ENCODE peak calls at places on chromosomes 4 and X, in five cellular contexts. E is tibial artery, X is fibroblast of villous mesenchyme, G is BJ, J is choroid plexus epithelial cell. L is an unnamed sample.

GRCh38 chr4:127783026-127783769 is 1.1 kb downstream of the HSPA4L start:
- DNase-seq in E (peak), X (peak), G (no peak), J (peak), L (no peak)

GRCh38 chr4:169774466-169775445 is 17.0 kb upstream of the HPF1 start:
- DNase-seq in E (no peak), X (peak), G (no peak), J (no peak), L (no peak)

GRCh38 chr4:128571747-128572146 is 237.8 kb upstream of the JADE1 start:
- DNase-seq in E (peak), X (peak), G (peak), J (peak), L (peak)

GRCh38 chr4:112885897-112886296 is 163.6 kb upstream of the ANK2 start:
- DNase-seq in E (no peak), X (no peak), G (no peak), J (no peak), L (no peak)

GRCh38 chr4:108700358-108700757 is 50.0 kb downstream of the OSTC start:
- DNase-seq in E (no peak), X (peak), G (peak), J (peak), L (peak)

GRCh38 chrX:1400731-1401471 is 9.0 kb upstream of the SLC25A6 start:
- DNase-seq in E (no peak), X (no peak), G (no peak), J (no peak), L (no peak)

GRCh38 chr4:150960079-150960478 is 55.0 kb downstream of the LRBA start:
- DNase-seq in E (no peak), X (peak), G (no peak), J (peak), L (peak)

GRCh38 chrX:20361081-20361889 is 94.6 kb upstream of the RPS6KA3 start:
- DNase-seq in E (peak), X (peak), G (peak), J (peak), L (no peak)

GRCh38 chr4:74157116-74157742 is 689 bp upstream of the MTHFD2L start:
- DNase-seq in E (no peak), X (peak), G (no peak), J (peak), L (no peak)

GRCh38 chrX:130053236-130053635 is 57.1 kb downstream of the ELF4 start:
- DNase-seq in E (no peak), X (no peak), G (no peak), J (no peak), L (no peak)

DNA sequence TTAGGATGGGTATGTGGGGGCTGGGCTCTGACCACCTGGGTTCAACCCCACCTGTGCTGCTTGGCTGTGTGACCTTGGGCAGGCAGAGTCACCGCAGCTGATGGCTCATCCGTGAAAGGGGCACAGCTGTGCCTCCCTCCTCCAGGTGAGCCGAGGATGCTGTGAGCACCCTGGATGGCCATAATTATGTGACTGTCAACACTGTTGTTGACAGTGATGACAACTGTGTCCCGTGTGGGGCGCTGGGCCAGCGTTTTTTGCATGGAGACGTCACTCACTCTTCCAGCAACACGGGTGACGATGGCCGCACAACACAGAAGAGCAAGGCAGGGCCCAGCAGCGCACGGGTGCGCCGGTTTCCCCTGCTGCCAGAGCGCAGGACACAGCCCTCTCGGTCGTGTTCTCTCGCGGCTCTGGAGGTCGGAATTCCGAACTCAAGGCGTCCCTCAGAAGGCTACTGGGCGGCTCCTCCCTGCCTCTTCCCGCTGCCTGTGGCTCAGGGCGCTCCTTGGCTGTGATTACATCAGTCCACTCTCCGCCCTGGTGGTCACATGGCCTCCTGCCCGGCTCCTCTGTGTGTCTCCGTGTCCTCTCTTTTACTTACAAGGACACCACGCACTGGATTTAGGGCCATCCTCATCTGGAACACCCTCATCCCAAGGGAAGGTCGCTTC is 1.3 kb downstream of the SH3TC1 start:
- DNase-seq in E (peak), X (peak), G (no peak), J (peak), L (no peak)
- H3K4me3 ChIP-seq in E (peak), X (peak), G (no peak), J (peak), L (no peak)

GRCh38 chrX:101619336-101619735 is 1.5 kb upstream of the ARMCX6 start:
- DNase-seq in E (no peak), X (peak), G (no peak), J (peak), L (no peak)

DNA sequence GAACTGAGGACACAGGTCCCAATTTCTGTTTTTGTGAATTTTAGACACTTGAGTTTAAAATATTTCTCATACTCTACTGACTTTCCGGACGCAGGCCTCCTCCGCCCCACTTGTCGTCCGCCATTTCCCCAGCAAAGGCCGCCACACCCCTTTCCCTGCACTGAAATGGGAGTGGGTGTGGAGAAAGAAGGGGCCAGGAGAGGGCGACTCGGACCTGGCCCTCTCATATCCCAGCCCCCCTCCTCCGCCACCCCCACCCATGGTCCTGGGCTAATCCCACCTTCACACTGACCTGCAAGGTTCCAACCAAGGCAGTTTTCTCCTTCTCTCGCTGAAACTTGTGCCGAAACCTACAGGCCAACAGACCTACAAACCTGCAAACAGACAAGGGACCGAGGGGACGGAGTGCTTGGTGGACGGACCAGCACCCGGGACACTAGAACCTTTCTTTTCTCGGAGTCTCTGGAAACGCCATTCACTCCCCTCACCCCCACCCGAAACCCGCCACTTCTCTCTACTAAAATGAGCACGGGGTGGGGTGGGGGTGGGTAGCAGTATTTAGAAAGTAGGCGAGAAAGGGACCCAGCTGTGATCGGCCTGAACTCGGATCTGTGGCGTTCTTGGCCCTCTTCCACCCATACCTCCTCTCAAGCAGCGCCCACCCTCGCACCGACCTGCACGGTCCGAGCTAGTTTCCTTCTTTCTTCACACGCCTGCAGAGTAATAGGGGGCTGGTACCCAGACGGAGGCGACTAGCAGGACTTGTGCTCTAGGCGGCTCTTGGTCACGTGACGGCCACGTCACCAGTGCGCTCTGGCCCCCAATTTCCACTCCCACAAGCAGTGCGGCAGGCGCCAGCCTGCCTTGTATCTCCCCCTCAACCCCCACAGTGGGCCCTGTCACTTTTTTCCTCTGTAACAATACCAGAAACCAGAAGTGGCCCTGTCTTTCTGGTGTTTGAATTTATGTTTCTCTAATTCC is at the start of gene ARMCX6:
- DNase-seq in E (peak), X (peak), G (no peak), J (peak), L (peak)
- TF ChIP-seq CTCF in E (peak), X (peak), G (peak), J (peak), L (peak)

DNA sequence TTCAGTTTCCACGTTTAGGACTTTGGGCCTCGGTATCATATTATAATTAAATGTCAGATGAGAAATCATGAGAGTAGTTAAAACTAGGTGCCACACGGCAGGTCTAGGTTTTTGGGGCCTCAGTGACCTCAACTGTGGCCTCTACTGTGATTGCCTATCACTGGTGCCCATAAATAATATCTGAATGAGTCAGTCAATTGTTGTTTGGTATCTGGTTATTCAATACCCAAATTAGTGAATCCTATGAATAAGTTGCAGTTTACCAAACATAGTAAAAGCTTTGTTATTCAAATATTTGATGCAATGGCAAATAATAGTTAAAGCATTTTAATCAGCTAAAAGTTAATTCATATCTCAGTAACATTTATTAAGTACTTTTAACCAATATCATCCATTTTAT is 188.8 kb downstream of the PPP3CA start:
- DNase-seq in E (no peak), X (no peak), G (no peak), J (no peak), L (no peak)
- H3K4me3 ChIP-seq in E (no peak), X (no peak), G (no peak), J (no peak), L (no peak)

GRCh38 chrX:43939187-43939926 is 33.8 kb downstream of the NDP start:
- DNase-seq in E (no peak), X (peak), G (no peak), J (peak), L (no peak)
- TF ChIP-seq CTCF in E (peak), X (peak), G (no peak), J (no peak), L (no peak)

GRCh38 chr4:43564107-43564506 is 671.6 kb downstream of the GRXCR1 start:
- DNase-seq in E (no peak), X (no peak), G (no peak), J (no peak), L (no peak)
- H3K4me3 ChIP-seq in E (no peak), X (no peak), G (no peak), J (no peak), L (no peak)

GRCh38 chr4:93897559-93897958 is 69.0 kb downstream of the ATOH1 start:
- DNase-seq in E (no peak), X (no peak), G (no peak), J (peak), L (no peak)
- TF ChIP-seq CTCF in E (no peak), X (no peak), G (peak), J (no peak), L (no peak)

DNA sequence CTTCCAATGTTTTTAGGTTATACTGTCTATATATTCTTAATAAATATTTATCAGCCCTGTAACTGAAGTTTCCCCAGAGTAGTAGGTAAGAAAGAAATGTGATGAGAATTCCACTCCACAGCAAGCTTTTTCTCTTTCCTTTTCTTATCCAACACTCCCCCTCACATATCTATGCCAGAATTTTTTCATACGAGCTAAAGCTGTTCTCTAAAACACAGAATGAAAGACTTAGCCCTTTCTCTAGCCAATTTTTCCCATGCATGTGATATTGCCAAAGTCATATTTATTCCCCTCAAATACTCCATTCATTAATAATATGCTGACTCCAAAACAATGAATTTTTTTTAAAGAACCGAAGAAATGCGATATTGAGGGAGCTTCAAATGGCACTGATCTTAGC is 32.3 kb downstream of the VEGFC start:
- DNase-seq in E (no peak), X (no peak), G (no peak), J (no peak), L (no peak)
- H3K4me3 ChIP-seq in E (no peak), X (no peak), G (no peak), J (no peak), L (no peak)

GRCh38 chrX:21373637-21374162 is 518 bp upstream of the CNKSR2 start:
- DNase-seq in E (no peak), X (no peak), G (no peak), J (no peak), L (no peak)

GRCh38 chrX:21376636-21377035 is 2.4 kb downstream of the CNKSR2 start:
- DNase-seq in E (no peak), X (no peak), G (no peak), J (no peak), L (no peak)

GRCh38 chrX:21374163-21374993 is at the start of gene CNKSR2:
- DNase-seq in E (peak), X (peak), G (no peak), J (peak), L (no peak)

GRCh38 chrX:21374994-21375794 is 976 bp downstream of the CNKSR2 start:
- DNase-seq in E (no peak), X (no peak), G (no peak), J (no peak), L (no peak)

DNA sequence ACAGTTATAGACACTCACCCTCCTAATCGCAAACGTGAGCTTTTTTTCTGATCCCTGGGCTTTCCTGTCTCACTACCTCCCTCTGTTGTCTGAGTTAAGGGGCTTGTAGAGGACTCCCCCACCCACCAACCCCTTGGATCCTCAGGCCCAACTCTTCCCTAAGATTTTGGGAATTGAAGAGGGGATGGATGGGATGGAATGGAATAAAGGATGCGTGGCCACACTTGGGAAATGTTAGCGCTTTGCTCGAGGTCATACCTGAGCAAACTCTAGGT is 1.5 kb downstream of the CNKSR2 start:
- DNase-seq in E (no peak), X (no peak), G (no peak), J (no peak), L (no peak)
- TF ChIP-seq CTCF in E (no peak), X (no peak), G (no peak), J (peak), L (no peak)

GRCh38 chrX:154006965-154007364 is 12.7 kb downstream of the IRAK1 start:
- DNase-seq in E (no peak), X (no peak), G (no peak), J (no peak), L (no peak)

GRCh38 chrX:154000051-154000450 is 19.7 kb downstream of the IRAK1 start:
- DNase-seq in E (no peak), X (no peak), G (no peak), J (no peak), L (no peak)

GRCh38 chrX:154004315-154004714 is 15.4 kb downstream of the IRAK1 start:
- DNase-seq in E (no peak), X (no peak), G (no peak), J (no peak), L (no peak)

GRCh38 chrX:153999359-154000037 is 20.2 kb downstream of the IRAK1 start:
- DNase-seq in E (no peak), X (no peak), G (no peak), J (no peak), L (no peak)

DNA sequence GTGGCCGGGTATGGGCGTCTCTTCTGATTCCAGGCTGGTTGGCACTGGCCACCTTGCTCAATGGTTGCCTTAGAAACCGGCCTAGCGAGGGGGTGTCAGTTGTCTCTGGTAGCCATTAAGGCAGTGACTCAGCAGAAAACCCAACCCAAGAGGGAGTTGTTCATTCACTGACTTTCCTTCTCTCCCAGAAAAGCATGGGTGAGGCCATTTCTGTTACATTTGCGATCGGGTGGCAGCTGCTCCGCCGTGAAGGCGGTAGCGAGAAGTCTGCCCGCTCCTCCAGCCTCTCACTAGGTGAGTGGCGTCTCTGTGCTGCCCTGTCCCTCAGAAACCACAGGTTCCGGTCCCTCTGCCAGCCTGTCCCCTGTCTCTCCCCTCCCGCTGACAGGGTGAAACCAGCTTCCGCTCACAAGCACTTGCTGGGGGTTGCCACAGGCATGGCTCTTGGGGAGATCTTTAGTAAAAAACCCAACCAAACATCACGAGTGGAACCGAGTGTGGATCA is 17.4 kb downstream of the IRAK1 start:
- DNase-seq in E (peak), X (peak), G (no peak), J (no peak), L (peak)
- H3K4me3 ChIP-seq in E (no peak), X (no peak), G (no peak), J (no peak), L (no peak)

DNA sequence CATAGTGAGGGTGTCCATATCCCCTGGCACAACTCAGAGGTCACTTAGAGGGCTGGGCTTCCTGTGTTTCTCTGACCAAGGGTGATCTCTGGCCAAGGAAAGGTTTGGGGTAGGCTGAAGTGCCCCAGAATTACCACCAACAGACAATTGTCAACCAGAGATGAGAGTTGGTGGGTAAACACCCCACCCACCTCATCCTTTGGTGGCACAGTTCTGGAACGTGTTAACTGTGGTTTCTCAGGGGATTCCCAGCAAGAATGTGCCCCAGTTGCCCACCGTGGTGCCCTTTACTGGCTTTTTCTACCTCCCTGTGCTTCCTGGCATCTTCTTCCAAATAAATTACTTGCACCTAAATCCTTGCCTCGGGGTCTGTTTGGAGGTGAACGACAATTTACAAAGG is 17.1 kb downstream of the GRPR start:
- DNase-seq in E (no peak), X (no peak), G (no peak), J (no peak), L (no peak)
- TF ChIP-seq CTCF in E (no peak), X (no peak), G (no peak), J (no peak), L (no peak)

L was measured in AG09309.